ENCODE peak calls at places on chromosome 1, in seven cellular contexts. R is small intestine; P is heart left ventricle; Z is foreskin fibroblast; G is endothelial cell; V is stimulated activated CD8-positive, alpha-beta memory T cell treated with anti-CD3 and anti-CD28 coated beads, Interleukin-15, amount 100 ng/mL, for 1 hour; C is neural crest cell. S is an unnamed sample.

GRCh38 chr1:98104285-98104684 is 183.5 kb upstream of the DPYD start:
- DNase-seq in Z (peak; percentile 73), P (no peak), G (no peak), V (no peak), C (no peak), R (no peak), S (no peak)

GRCh38 chr1:154955718-154956513 is at the start of gene PBXIP1:
- DNase-seq in R (peak; percentile 97), V (peak; percentile 68), G (peak; percentile 81), Z (peak; percentile 91), P (peak; percentile 86), C (peak; percentile 74), S (peak; percentile 64)

GRCh38 chr1:211654838-211655787 is 20.3 kb downstream of the NEK2 start:
- DNase-seq in R (peak; percentile 84), G (peak; percentile 91), V (peak; percentile 68), Z (peak; percentile 96), P (peak; percentile 86), C (peak; percentile 93), S (peak; percentile 83)

GRCh38 chr1:185441608-185442007 is 124.6 kb upstream of the IVNS1ABP start:
- DNase-seq in R (peak; percentile 21), Z (peak; percentile 81), G (no peak), P (no peak), C (no peak), V (no peak), S (no peak)

GRCh38 chr1:247528812-247529474 is 7.3 kb downstream of the OR2C3 start:
- DNase-seq in C (no peak), P (no peak), R (no peak), V (no peak), G (no peak), Z (no peak), S (no peak)

GRCh38 chr1:113444857-113445256 is 54.5 kb downstream of the MAGI3 start:
- DNase-seq in G (no peak), P (no peak), V (no peak), Z (no peak), R (no peak), C (no peak), S (no peak)

GRCh38 chr1:2314803-2315710 is 76.3 kb downstream of the MORN1 start:
- DNase-seq in Z (peak; percentile 66), R (no peak), G (peak; percentile 81), V (peak; percentile 39), P (peak; percentile 87), C (peak; percentile 42), S (peak; percentile 42)

GRCh38 chr1:162855461-162856150 is 5.4 kb downstream of the CCDC190 start:
- DNase-seq in P (no peak), R (no peak), Z (peak; percentile 78), C (no peak), V (no peak), G (no peak), S (no peak)

GRCh38 chr1:43858324-43858723 is 75.3 kb upstream of the ARTN start:
- DNase-seq in G (no peak), C (no peak), P (no peak), R (no peak), Z (peak; percentile 96), V (no peak), S (no peak)

S was measured in mucosa of descending colon.